ENCODE peak calls at places on chromosomes 12 and 14, in ten cellular contexts. One of them, this sample, is unnamed.
A peak's percentile ranks its signal among the peaks of the same experiment; 100 is the strongest.

GRCh38 chr14:20799955-20800544 is 2.6 kb downstream of the RNASE1 start:
- DNase-seq in naive thymus-derived CD8-positive, alpha-beta T cell: no peak
- DNase-seq in heart right ventricle: peak; percentile 44
- DNase-seq in hippocampal formation: peak; percentile 54
- DNase-seq in head of caudate nucleus: no peak
- DNase-seq in NCI-H1417: no peak
- DNase-seq in HuH-7.5: no peak
- DNase-seq in stimulated activated CD4-positive, alpha-beta T cell treated with anti-CD3 and anti-CD28 coated beads, Interleukin-4, amount 100 ng/mL, for 24 hours: no peak
- DNase-seq in left cardiac atrium: peak; percentile 66
- DNase-seq in brain microvascular endothelial cell: no peak
- DNase-seq in this sample: no peak

GRCh38 chr14:43232261-43232660 is 1274.8 kb downstream of the FSCB start:
- DNase-seq in naive thymus-derived CD8-positive, alpha-beta T cell: no peak
- DNase-seq in heart right ventricle: no peak
- DNase-seq in hippocampal formation: no peak
- DNase-seq in head of caudate nucleus: no peak
- DNase-seq in NCI-H1417: no peak
- DNase-seq in HuH-7.5: no peak
- DNase-seq in stimulated activated CD4-positive, alpha-beta T cell treated with anti-CD3 and anti-CD28 coated beads, Interleukin-4, amount 100 ng/mL, for 24 hours: no peak
- DNase-seq in left cardiac atrium: no peak
- DNase-seq in brain microvascular endothelial cell: no peak
- DNase-seq in this sample: no peak

GRCh38 chr12:91778938-91779400 is 366.7 kb downstream of the BTG1 start:
- DNase-seq in naive thymus-derived CD8-positive, alpha-beta T cell: no peak
- DNase-seq in heart right ventricle: no peak
- DNase-seq in hippocampal formation: no peak
- DNase-seq in head of caudate nucleus: no peak
- DNase-seq in NCI-H1417: no peak
- DNase-seq in HuH-7.5: no peak
- DNase-seq in stimulated activated CD4-positive, alpha-beta T cell treated with anti-CD3 and anti-CD28 coated beads, Interleukin-4, amount 100 ng/mL, for 24 hours: peak; percentile 58
- DNase-seq in left cardiac atrium: no peak
- DNase-seq in brain microvascular endothelial cell: peak; percentile 96
- DNase-seq in this sample: no peak

GRCh38 chr12:9906888-9907287 is 25.3 kb downstream of the CLEC2A start:
- DNase-seq in naive thymus-derived CD8-positive, alpha-beta T cell: peak; percentile 37
- DNase-seq in heart right ventricle: no peak
- DNase-seq in hippocampal formation: no peak
- DNase-seq in head of caudate nucleus: no peak
- DNase-seq in NCI-H1417: no peak
- DNase-seq in HuH-7.5: no peak
- DNase-seq in stimulated activated CD4-positive, alpha-beta T cell treated with anti-CD3 and anti-CD28 coated beads, Interleukin-4, amount 100 ng/mL, for 24 hours: peak; percentile 24
- DNase-seq in left cardiac atrium: no peak
- DNase-seq in brain microvascular endothelial cell: no peak
- DNase-seq in this sample: no peak

GRCh38 chr14:53338192-53338591 is 185.1 kb upstream of the DDHD1 start:
- DNase-seq in naive thymus-derived CD8-positive, alpha-beta T cell: no peak
- DNase-seq in heart right ventricle: no peak
- DNase-seq in hippocampal formation: no peak
- DNase-seq in head of caudate nucleus: no peak
- DNase-seq in NCI-H1417: no peak
- DNase-seq in HuH-7.5: no peak
- DNase-seq in stimulated activated CD4-positive, alpha-beta T cell treated with anti-CD3 and anti-CD28 coated beads, Interleukin-4, amount 100 ng/mL, for 24 hours: no peak
- DNase-seq in left cardiac atrium: no peak
- DNase-seq in brain microvascular endothelial cell: peak; percentile 58
- DNase-seq in this sample: no peak

GRCh38 chr12:23335593-23335992 is 613.9 kb downstream of the SOX5 start:
- DNase-seq in naive thymus-derived CD8-positive, alpha-beta T cell: no peak
- DNase-seq in heart right ventricle: no peak
- DNase-seq in hippocampal formation: no peak
- DNase-seq in head of caudate nucleus: no peak
- DNase-seq in NCI-H1417: no peak
- DNase-seq in HuH-7.5: no peak
- DNase-seq in stimulated activated CD4-positive, alpha-beta T cell treated with anti-CD3 and anti-CD28 coated beads, Interleukin-4, amount 100 ng/mL, for 24 hours: no peak
- DNase-seq in left cardiac atrium: no peak
- DNase-seq in brain microvascular endothelial cell: no peak
- DNase-seq in this sample: no peak

GRCh38 chr14:102746568-102747438 is 30.4 kb upstream of the TRAF3 start:
- DNase-seq in naive thymus-derived CD8-positive, alpha-beta T cell: no peak
- DNase-seq in heart right ventricle: no peak
- DNase-seq in hippocampal formation: no peak
- DNase-seq in head of caudate nucleus: no peak
- DNase-seq in NCI-H1417: no peak
- DNase-seq in HuH-7.5: no peak
- DNase-seq in stimulated activated CD4-positive, alpha-beta T cell treated with anti-CD3 and anti-CD28 coated beads, Interleukin-4, amount 100 ng/mL, for 24 hours: no peak
- DNase-seq in left cardiac atrium: no peak
- DNase-seq in brain microvascular endothelial cell: no peak
- DNase-seq in this sample: no peak

GRCh38 chr12:110349521-110350151 is 53.9 kb downstream of the ANAPC7 start:
- DNase-seq in naive thymus-derived CD8-positive, alpha-beta T cell: peak; percentile 62
- DNase-seq in heart right ventricle: no peak
- DNase-seq in hippocampal formation: no peak
- DNase-seq in head of caudate nucleus: no peak
- DNase-seq in NCI-H1417: no peak
- DNase-seq in HuH-7.5: no peak
- DNase-seq in stimulated activated CD4-positive, alpha-beta T cell treated with anti-CD3 and anti-CD28 coated beads, Interleukin-4, amount 100 ng/mL, for 24 hours: peak; percentile 50
- DNase-seq in left cardiac atrium: no peak
- DNase-seq in brain microvascular endothelial cell: no peak
- DNase-seq in this sample: no peak

GRCh38 chr12:111759991-111760390 is 6.7 kb upstream of the ALDH2 start:
- DNase-seq in naive thymus-derived CD8-positive, alpha-beta T cell: no peak
- DNase-seq in heart right ventricle: no peak
- DNase-seq in hippocampal formation: no peak
- DNase-seq in head of caudate nucleus: no peak
- DNase-seq in NCI-H1417: no peak
- DNase-seq in HuH-7.5: no peak
- DNase-seq in stimulated activated CD4-positive, alpha-beta T cell treated with anti-CD3 and anti-CD28 coated beads, Interleukin-4, amount 100 ng/mL, for 24 hours: no peak
- DNase-seq in left cardiac atrium: no peak
- DNase-seq in brain microvascular endothelial cell: no peak
- DNase-seq in this sample: no peak

GRCh38 chr14:20413785-20414117 is 450 bp upstream of the TEP1 start:
- DNase-seq in naive thymus-derived CD8-positive, alpha-beta T cell: no peak
- DNase-seq in heart right ventricle: no peak
- DNase-seq in hippocampal formation: no peak
- DNase-seq in head of caudate nucleus: no peak
- DNase-seq in NCI-H1417: peak; percentile 62
- DNase-seq in HuH-7.5: no peak
- DNase-seq in stimulated activated CD4-positive, alpha-beta T cell treated with anti-CD3 and anti-CD28 coated beads, Interleukin-4, amount 100 ng/mL, for 24 hours: peak; percentile 26
- DNase-seq in left cardiac atrium: no peak
- DNase-seq in brain microvascular endothelial cell: no peak
- DNase-seq in this sample: no peak

GRCh38 chr14:70726651-70727375 is 82.5 kb downstream of the MAP3K9 start:
- DNase-seq in naive thymus-derived CD8-positive, alpha-beta T cell: no peak
- DNase-seq in heart right ventricle: no peak
- DNase-seq in hippocampal formation: no peak
- DNase-seq in head of caudate nucleus: no peak
- DNase-seq in NCI-H1417: no peak
- DNase-seq in HuH-7.5: no peak
- DNase-seq in stimulated activated CD4-positive, alpha-beta T cell treated with anti-CD3 and anti-CD28 coated beads, Interleukin-4, amount 100 ng/mL, for 24 hours: no peak
- DNase-seq in left cardiac atrium: no peak
- DNase-seq in brain microvascular endothelial cell: no peak
- DNase-seq in this sample: no peak

GRCh38 chr12:102343361-102344121 is 136.8 kb downstream of the IGF1 start:
- DNase-seq in naive thymus-derived CD8-positive, alpha-beta T cell: no peak
- DNase-seq in heart right ventricle: no peak
- DNase-seq in hippocampal formation: no peak
- DNase-seq in head of caudate nucleus: no peak
- DNase-seq in NCI-H1417: no peak
- DNase-seq in HuH-7.5: peak; percentile 17
- DNase-seq in stimulated activated CD4-positive, alpha-beta T cell treated with anti-CD3 and anti-CD28 coated beads, Interleukin-4, amount 100 ng/mL, for 24 hours: no peak
- DNase-seq in left cardiac atrium: no peak
- DNase-seq in brain microvascular endothelial cell: peak; percentile 12
- DNase-seq in this sample: no peak

GRCh38 chr12:1846421-1847405 is 26.3 kb downstream of the LRTM2 start:
- DNase-seq in naive thymus-derived CD8-positive, alpha-beta T cell: no peak
- DNase-seq in heart right ventricle: no peak
- DNase-seq in hippocampal formation: no peak
- DNase-seq in head of caudate nucleus: no peak
- DNase-seq in NCI-H1417: no peak
- DNase-seq in HuH-7.5: no peak
- DNase-seq in stimulated activated CD4-positive, alpha-beta T cell treated with anti-CD3 and anti-CD28 coated beads, Interleukin-4, amount 100 ng/mL, for 24 hours: no peak
- DNase-seq in left cardiac atrium: no peak
- DNase-seq in brain microvascular endothelial cell: no peak
- DNase-seq in this sample: no peak

GRCh38 chr12:49972122-49972521 is 625 bp upstream of the AQP6 start:
- DNase-seq in naive thymus-derived CD8-positive, alpha-beta T cell: no peak
- DNase-seq in heart right ventricle: no peak
- DNase-seq in hippocampal formation: no peak
- DNase-seq in head of caudate nucleus: no peak
- DNase-seq in NCI-H1417: no peak
- DNase-seq in HuH-7.5: no peak
- DNase-seq in stimulated activated CD4-positive, alpha-beta T cell treated with anti-CD3 and anti-CD28 coated beads, Interleukin-4, amount 100 ng/mL, for 24 hours: no peak
- DNase-seq in left cardiac atrium: no peak
- DNase-seq in brain microvascular endothelial cell: no peak
- DNase-seq in this sample: no peak

GRCh38 chr14:63544641-63545234 is 1.6 kb upstream of the PPP2R5E start:
- DNase-seq in naive thymus-derived CD8-positive, alpha-beta T cell: no peak
- DNase-seq in heart right ventricle: no peak
- DNase-seq in hippocampal formation: no peak
- DNase-seq in head of caudate nucleus: no peak
- DNase-seq in NCI-H1417: peak; percentile 12
- DNase-seq in HuH-7.5: peak; percentile 39
- DNase-seq in stimulated activated CD4-positive, alpha-beta T cell treated with anti-CD3 and anti-CD28 coated beads, Interleukin-4, amount 100 ng/mL, for 24 hours: no peak
- DNase-seq in left cardiac atrium: no peak
- DNase-seq in brain microvascular endothelial cell: peak; percentile 20
- DNase-seq in this sample: no peak

GRCh38 chr12:25272937-25273526 is 22.3 kb upstream of the KRAS start:
- DNase-seq in naive thymus-derived CD8-positive, alpha-beta T cell: no peak
- DNase-seq in heart right ventricle: no peak
- DNase-seq in hippocampal formation: no peak
- DNase-seq in head of caudate nucleus: no peak
- DNase-seq in NCI-H1417: no peak
- DNase-seq in HuH-7.5: no peak
- DNase-seq in stimulated activated CD4-positive, alpha-beta T cell treated with anti-CD3 and anti-CD28 coated beads, Interleukin-4, amount 100 ng/mL, for 24 hours: no peak
- DNase-seq in left cardiac atrium: no peak
- DNase-seq in brain microvascular endothelial cell: no peak
- DNase-seq in this sample: no peak

GRCh38 chr12:52139579-52140062 is 52.2 kb downstream of the KRT80 start:
- DNase-seq in naive thymus-derived CD8-positive, alpha-beta T cell: no peak
- DNase-seq in heart right ventricle: no peak
- DNase-seq in hippocampal formation: no peak
- DNase-seq in head of caudate nucleus: peak; percentile 24
- DNase-seq in NCI-H1417: peak; percentile 89
- DNase-seq in HuH-7.5: peak; percentile 83
- DNase-seq in stimulated activated CD4-positive, alpha-beta T cell treated with anti-CD3 and anti-CD28 coated beads, Interleukin-4, amount 100 ng/mL, for 24 hours: peak; percentile 48
- DNase-seq in left cardiac atrium: no peak
- DNase-seq in brain microvascular endothelial cell: no peak
- DNase-seq in this sample: peak; percentile 34

GRCh38 chr12:1318327-1319031 is 275.9 kb downstream of the FBXL14 start:
- DNase-seq in naive thymus-derived CD8-positive, alpha-beta T cell: no peak
- DNase-seq in heart right ventricle: peak; percentile 19
- DNase-seq in hippocampal formation: no peak
- DNase-seq in head of caudate nucleus: peak; percentile 44
- DNase-seq in NCI-H1417: peak; percentile 98
- DNase-seq in HuH-7.5: no peak
- DNase-seq in stimulated activated CD4-positive, alpha-beta T cell treated with anti-CD3 and anti-CD28 coated beads, Interleukin-4, amount 100 ng/mL, for 24 hours: no peak
- DNase-seq in left cardiac atrium: no peak
- DNase-seq in brain microvascular endothelial cell: peak; percentile 2
- DNase-seq in this sample: no peak

GRCh38 chr14:52950410-52950897 is 396 bp downstream of the FERMT2 start:
- DNase-seq in naive thymus-derived CD8-positive, alpha-beta T cell: peak; percentile 21
- DNase-seq in heart right ventricle: peak; percentile 56
- DNase-seq in hippocampal formation: peak; percentile 59
- DNase-seq in head of caudate nucleus: peak; percentile 36
- DNase-seq in NCI-H1417: peak; percentile 93
- DNase-seq in HuH-7.5: peak; percentile 36
- DNase-seq in stimulated activated CD4-positive, alpha-beta T cell treated with anti-CD3 and anti-CD28 coated beads, Interleukin-4, amount 100 ng/mL, for 24 hours: peak; percentile 11
- DNase-seq in left cardiac atrium: peak; percentile 71
- DNase-seq in brain microvascular endothelial cell: peak; percentile 29
- DNase-seq in this sample: peak; percentile 19

GRCh38 chr14:91332448-91333059 is 85.1 kb downstream of the CCDC88C start:
- DNase-seq in naive thymus-derived CD8-positive, alpha-beta T cell: no peak
- DNase-seq in heart right ventricle: no peak
- DNase-seq in hippocampal formation: no peak
- DNase-seq in head of caudate nucleus: no peak
- DNase-seq in NCI-H1417: peak; percentile 20
- DNase-seq in HuH-7.5: no peak
- DNase-seq in stimulated activated CD4-positive, alpha-beta T cell treated with anti-CD3 and anti-CD28 coated beads, Interleukin-4, amount 100 ng/mL, for 24 hours: no peak
- DNase-seq in left cardiac atrium: no peak
- DNase-seq in brain microvascular endothelial cell: no peak
- DNase-seq in this sample: no peak

GRCh38 chr12:50239355-50239891 is 43.9 kb downstream of the LIMA1 start:
- DNase-seq in naive thymus-derived CD8-positive, alpha-beta T cell: no peak
- DNase-seq in heart right ventricle: no peak
- DNase-seq in hippocampal formation: no peak
- DNase-seq in head of caudate nucleus: no peak
- DNase-seq in NCI-H1417: no peak
- DNase-seq in HuH-7.5: no peak
- DNase-seq in stimulated activated CD4-positive, alpha-beta T cell treated with anti-CD3 and anti-CD28 coated beads, Interleukin-4, amount 100 ng/mL, for 24 hours: no peak
- DNase-seq in left cardiac atrium: no peak
- DNase-seq in brain microvascular endothelial cell: no peak
- DNase-seq in this sample: no peak

GRCh38 chr14:103858063-103858820 is 10.9 kb upstream of the PPP1R13B start:
- DNase-seq in naive thymus-derived CD8-positive, alpha-beta T cell: no peak
- DNase-seq in heart right ventricle: no peak
- DNase-seq in hippocampal formation: no peak
- DNase-seq in head of caudate nucleus: no peak
- DNase-seq in NCI-H1417: no peak
- DNase-seq in HuH-7.5: no peak
- DNase-seq in stimulated activated CD4-positive, alpha-beta T cell treated with anti-CD3 and anti-CD28 coated beads, Interleukin-4, amount 100 ng/mL, for 24 hours: no peak
- DNase-seq in left cardiac atrium: no peak
- DNase-seq in brain microvascular endothelial cell: no peak
- DNase-seq in this sample: no peak

GRCh38 chr14:73800970-73801515 is 50.6 kb upstream of the PTGR2 start:
- DNase-seq in naive thymus-derived CD8-positive, alpha-beta T cell: no peak
- DNase-seq in heart right ventricle: no peak
- DNase-seq in hippocampal formation: no peak
- DNase-seq in head of caudate nucleus: no peak
- DNase-seq in NCI-H1417: peak; percentile 28
- DNase-seq in HuH-7.5: no peak
- DNase-seq in stimulated activated CD4-positive, alpha-beta T cell treated with anti-CD3 and anti-CD28 coated beads, Interleukin-4, amount 100 ng/mL, for 24 hours: no peak
- DNase-seq in left cardiac atrium: no peak
- DNase-seq in brain microvascular endothelial cell: no peak
- DNase-seq in this sample: no peak

GRCh38 chr12:124391340-124392261 is 96.7 kb downstream of the RFLNA start:
- DNase-seq in naive thymus-derived CD8-positive, alpha-beta T cell: peak; percentile 30
- DNase-seq in heart right ventricle: peak; percentile 63
- DNase-seq in hippocampal formation: peak; percentile 24
- DNase-seq in head of caudate nucleus: peak; percentile 47
- DNase-seq in NCI-H1417: peak; percentile 72
- DNase-seq in HuH-7.5: no peak
- DNase-seq in stimulated activated CD4-positive, alpha-beta T cell treated with anti-CD3 and anti-CD28 coated beads, Interleukin-4, amount 100 ng/mL, for 24 hours: peak; percentile 55
- DNase-seq in left cardiac atrium: peak; percentile 75
- DNase-seq in brain microvascular endothelial cell: peak; percentile 68
- DNase-seq in this sample: peak; percentile 70

GRCh38 chr12:78864483-78865296 is at the start of gene SYT1:
- DNase-seq in naive thymus-derived CD8-positive, alpha-beta T cell: no peak
- DNase-seq in heart right ventricle: peak; percentile 6
- DNase-seq in hippocampal formation: peak; percentile 57
- DNase-seq in head of caudate nucleus: peak; percentile 82
- DNase-seq in NCI-H1417: peak; percentile 99
- DNase-seq in HuH-7.5: peak; percentile 26
- DNase-seq in stimulated activated CD4-positive, alpha-beta T cell treated with anti-CD3 and anti-CD28 coated beads, Interleukin-4, amount 100 ng/mL, for 24 hours: no peak
- DNase-seq in left cardiac atrium: peak; percentile 21
- DNase-seq in brain microvascular endothelial cell: peak; percentile 93
- DNase-seq in this sample: no peak

GRCh38 chr14:59333668-59334067 is 131.5 kb downstream of the GPR135 start:
- DNase-seq in naive thymus-derived CD8-positive, alpha-beta T cell: no peak
- DNase-seq in heart right ventricle: no peak
- DNase-seq in hippocampal formation: no peak
- DNase-seq in head of caudate nucleus: no peak
- DNase-seq in NCI-H1417: peak; percentile 48
- DNase-seq in HuH-7.5: peak; percentile 26
- DNase-seq in stimulated activated CD4-positive, alpha-beta T cell treated with anti-CD3 and anti-CD28 coated beads, Interleukin-4, amount 100 ng/mL, for 24 hours: no peak
- DNase-seq in left cardiac atrium: no peak
- DNase-seq in brain microvascular endothelial cell: peak; percentile 87
- DNase-seq in this sample: no peak

GRCh38 chr14:103472939-103473338 is 49.7 kb downstream of the CKB start:
- DNase-seq in naive thymus-derived CD8-positive, alpha-beta T cell: no peak
- DNase-seq in heart right ventricle: no peak
- DNase-seq in hippocampal formation: no peak
- DNase-seq in head of caudate nucleus: no peak
- DNase-seq in NCI-H1417: no peak
- DNase-seq in HuH-7.5: no peak
- DNase-seq in stimulated activated CD4-positive, alpha-beta T cell treated with anti-CD3 and anti-CD28 coated beads, Interleukin-4, amount 100 ng/mL, for 24 hours: no peak
- DNase-seq in left cardiac atrium: no peak
- DNase-seq in brain microvascular endothelial cell: peak; percentile 19
- DNase-seq in this sample: no peak

GRCh38 chr14:78254911-78255431 is 84.8 kb downstream of the NRXN3 start:
- DNase-seq in naive thymus-derived CD8-positive, alpha-beta T cell: no peak
- DNase-seq in heart right ventricle: no peak
- DNase-seq in hippocampal formation: no peak
- DNase-seq in head of caudate nucleus: no peak
- DNase-seq in NCI-H1417: peak; percentile 90
- DNase-seq in HuH-7.5: no peak
- DNase-seq in stimulated activated CD4-positive, alpha-beta T cell treated with anti-CD3 and anti-CD28 coated beads, Interleukin-4, amount 100 ng/mL, for 24 hours: peak; percentile 5
- DNase-seq in left cardiac atrium: no peak
- DNase-seq in brain microvascular endothelial cell: no peak
- DNase-seq in this sample: no peak